ENCODE peak calls at places on chromosomes 5 and 9, in eight cellular contexts. One of them, this sample, is unnamed.

GRCh38 chr5:51810592-51810991 is 427.3 kb downstream of the ISL1 start:
- DNase-seq in skeletal muscle cell: no peak
- DNase-seq in epithelial cell of proximal tubule: peak
- DNase-seq in aorta: no peak
- DNase-seq in pancreas: no peak
- DNase-seq in tibial nerve: no peak
- DNase-seq in uterus: no peak
- DNase-seq in GM23248: no peak
- DNase-seq in this sample: no peak

GRCh38 chr9:115923410-115923809 is 230.2 kb upstream of the PAPPA start:
- DNase-seq in skeletal muscle cell: no peak
- DNase-seq in epithelial cell of proximal tubule: no peak
- DNase-seq in aorta: no peak
- DNase-seq in pancreas: no peak
- DNase-seq in tibial nerve: no peak
- DNase-seq in uterus: no peak
- DNase-seq in GM23248: no peak
- DNase-seq in this sample: no peak

GRCh38 chr5:75081510-75081909 is 29.2 kb upstream of the GCNT4 start:
- DNase-seq in skeletal muscle cell: no peak
- DNase-seq in epithelial cell of proximal tubule: no peak
- DNase-seq in aorta: no peak
- DNase-seq in pancreas: no peak
- DNase-seq in tibial nerve: no peak
- DNase-seq in uterus: no peak
- DNase-seq in GM23248: no peak
- DNase-seq in this sample: no peak

GRCh38 chr9:126565336-126566128 is 48.2 kb upstream of the LMX1B start:
- DNase-seq in skeletal muscle cell: no peak
- DNase-seq in epithelial cell of proximal tubule: no peak
- DNase-seq in aorta: no peak
- DNase-seq in pancreas: no peak
- DNase-seq in tibial nerve: no peak
- DNase-seq in uterus: no peak
- DNase-seq in GM23248: no peak
- DNase-seq in this sample: no peak

GRCh38 chr5:100553209-100553608 is 18.0 kb downstream of the FAM174A start:
- DNase-seq in skeletal muscle cell: no peak
- DNase-seq in epithelial cell of proximal tubule: no peak
- DNase-seq in aorta: no peak
- DNase-seq in pancreas: no peak
- DNase-seq in tibial nerve: no peak
- DNase-seq in uterus: no peak
- DNase-seq in GM23248: peak
- DNase-seq in this sample: no peak

GRCh38 chr9:5784526-5785315 is 48.2 kb downstream of the ERMP1 start:
- DNase-seq in skeletal muscle cell: no peak
- DNase-seq in epithelial cell of proximal tubule: no peak
- DNase-seq in aorta: no peak
- DNase-seq in pancreas: no peak
- DNase-seq in tibial nerve: no peak
- DNase-seq in uterus: no peak
- DNase-seq in GM23248: no peak
- DNase-seq in this sample: no peak

GRCh38 chr5:179382486-179382885 is 37.2 kb upstream of the ADAMTS2 start:
- DNase-seq in skeletal muscle cell: no peak
- DNase-seq in epithelial cell of proximal tubule: no peak
- DNase-seq in aorta: no peak
- DNase-seq in pancreas: no peak
- DNase-seq in tibial nerve: no peak
- DNase-seq in uterus: no peak
- DNase-seq in GM23248: no peak
- DNase-seq in this sample: peak

GRCh38 chr5:89300426-89300970 is 417.5 kb upstream of the MEF2C start:
- DNase-seq in skeletal muscle cell: no peak
- DNase-seq in epithelial cell of proximal tubule: no peak
- DNase-seq in aorta: no peak
- DNase-seq in pancreas: no peak
- DNase-seq in tibial nerve: no peak
- DNase-seq in uterus: no peak
- DNase-seq in GM23248: no peak
- DNase-seq in this sample: no peak

GRCh38 chr5:141743652-141744333 is 61.8 kb upstream of the ARAP3 start:
- DNase-seq in skeletal muscle cell: no peak
- DNase-seq in epithelial cell of proximal tubule: no peak
- DNase-seq in aorta: no peak
- DNase-seq in pancreas: no peak
- DNase-seq in tibial nerve: no peak
- DNase-seq in uterus: no peak
- DNase-seq in GM23248: no peak
- DNase-seq in this sample: no peak

GRCh38 chr5:176994460-176995121 is 12.0 kb downstream of the UIMC1 start:
- DNase-seq in skeletal muscle cell: no peak
- DNase-seq in epithelial cell of proximal tubule: peak
- DNase-seq in aorta: peak
- DNase-seq in pancreas: no peak
- DNase-seq in tibial nerve: no peak
- DNase-seq in uterus: no peak
- DNase-seq in GM23248: no peak
- DNase-seq in this sample: no peak

GRCh38 chr5:148574167-148574566 is 80.2 kb downstream of the HTR4 start:
- DNase-seq in skeletal muscle cell: no peak
- DNase-seq in epithelial cell of proximal tubule: no peak
- DNase-seq in aorta: no peak
- DNase-seq in pancreas: no peak
- DNase-seq in tibial nerve: no peak
- DNase-seq in uterus: no peak
- DNase-seq in GM23248: no peak
- DNase-seq in this sample: no peak

GRCh38 chr5:104538835-104539234 is 976.2 kb upstream of the NUDT12 start:
- DNase-seq in skeletal muscle cell: no peak
- DNase-seq in epithelial cell of proximal tubule: no peak
- DNase-seq in aorta: no peak
- DNase-seq in pancreas: no peak
- DNase-seq in tibial nerve: no peak
- DNase-seq in uterus: no peak
- DNase-seq in GM23248: no peak
- DNase-seq in this sample: no peak

GRCh38 chr5:104541129-104541528 is 978.5 kb upstream of the NUDT12 start:
- DNase-seq in skeletal muscle cell: no peak
- DNase-seq in epithelial cell of proximal tubule: no peak
- DNase-seq in aorta: no peak
- DNase-seq in pancreas: no peak
- DNase-seq in tibial nerve: no peak
- DNase-seq in uterus: no peak
- DNase-seq in GM23248: no peak
- DNase-seq in this sample: no peak

GRCh38 chr5:104540448-104540847 is 977.9 kb upstream of the NUDT12 start:
- DNase-seq in skeletal muscle cell: peak
- DNase-seq in epithelial cell of proximal tubule: peak
- DNase-seq in aorta: no peak
- DNase-seq in pancreas: no peak
- DNase-seq in tibial nerve: no peak
- DNase-seq in uterus: no peak
- DNase-seq in GM23248: no peak
- DNase-seq in this sample: no peak
- H3K4me3 ChIP-seq in skeletal muscle cell: no peak
- H3K4me3 ChIP-seq in epithelial cell of proximal tubule: no peak
- H3K4me3 ChIP-seq in aorta: no peak
- H3K4me3 ChIP-seq in pancreas: no peak
- H3K4me3 ChIP-seq in tibial nerve: no peak
- H3K4me3 ChIP-seq in uterus: no peak
- H3K4me3 ChIP-seq in GM23248: no peak
- H3K4me3 ChIP-seq in this sample: no peak

GRCh38 chr5:79111387-79111959 is at the start of gene BHMT:
- DNase-seq in skeletal muscle cell: no peak
- DNase-seq in epithelial cell of proximal tubule: no peak
- DNase-seq in aorta: no peak
- DNase-seq in pancreas: peak
- DNase-seq in tibial nerve: no peak
- DNase-seq in uterus: no peak
- DNase-seq in GM23248: no peak
- DNase-seq in this sample: peak
- H3K4me3 ChIP-seq in skeletal muscle cell: no peak
- H3K4me3 ChIP-seq in epithelial cell of proximal tubule: peak
- H3K4me3 ChIP-seq in aorta: no peak
- H3K4me3 ChIP-seq in pancreas: no peak
- H3K4me3 ChIP-seq in tibial nerve: no peak
- H3K4me3 ChIP-seq in uterus: no peak
- H3K4me3 ChIP-seq in GM23248: peak
- H3K4me3 ChIP-seq in this sample: peak

DNA sequence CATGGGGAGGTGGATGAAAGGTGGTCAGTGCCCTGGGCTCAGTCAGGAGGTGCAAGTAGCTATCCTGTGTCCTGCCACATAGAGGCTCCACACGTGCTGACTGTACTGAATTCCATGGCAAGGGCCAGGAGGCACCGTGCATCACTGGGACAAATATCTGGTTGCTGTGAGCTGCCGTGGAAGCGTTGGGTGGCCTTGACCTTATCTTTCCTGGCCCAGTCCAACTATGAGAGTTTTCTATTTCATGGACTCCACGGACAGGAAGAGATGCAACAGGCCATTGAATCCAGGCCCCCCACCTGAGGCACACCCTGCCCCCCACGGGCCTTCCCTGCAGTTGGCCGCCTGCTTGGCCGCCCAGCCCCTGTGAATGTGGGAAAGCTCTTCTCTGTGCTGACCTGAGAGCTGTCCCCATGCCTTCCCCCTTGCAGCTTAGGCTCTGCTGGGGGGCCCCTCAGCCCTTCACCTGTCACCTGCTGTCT is 1.7 kb downstream of the GRHPR start:
- DNase-seq in skeletal muscle cell: no peak
- DNase-seq in epithelial cell of proximal tubule: no peak
- DNase-seq in aorta: no peak
- DNase-seq in pancreas: no peak
- DNase-seq in tibial nerve: no peak
- DNase-seq in uterus: no peak
- DNase-seq in GM23248: no peak
- DNase-seq in this sample: no peak
- H3K4me3 ChIP-seq in skeletal muscle cell: no peak
- H3K4me3 ChIP-seq in epithelial cell of proximal tubule: peak
- H3K4me3 ChIP-seq in aorta: no peak
- H3K4me3 ChIP-seq in pancreas: peak
- H3K4me3 ChIP-seq in tibial nerve: no peak
- H3K4me3 ChIP-seq in uterus: no peak
- H3K4me3 ChIP-seq in GM23248: peak
- H3K4me3 ChIP-seq in this sample: peak

GRCh38 chr9:130256644-130257043 is 8.9 kb upstream of the HMCN2 start:
- DNase-seq in skeletal muscle cell: no peak
- DNase-seq in epithelial cell of proximal tubule: no peak
- DNase-seq in aorta: no peak
- DNase-seq in pancreas: no peak
- DNase-seq in tibial nerve: no peak
- DNase-seq in uterus: no peak
- DNase-seq in GM23248: no peak
- DNase-seq in this sample: no peak

GRCh38 chr9:130258999-130259398 is 6.6 kb upstream of the HMCN2 start:
- DNase-seq in skeletal muscle cell: no peak
- DNase-seq in epithelial cell of proximal tubule: no peak
- DNase-seq in aorta: no peak
- DNase-seq in pancreas: no peak
- DNase-seq in tibial nerve: no peak
- DNase-seq in uterus: no peak
- DNase-seq in GM23248: no peak
- DNase-seq in this sample: no peak

GRCh38 chr9:130255638-130255930 is 10.0 kb upstream of the HMCN2 start:
- DNase-seq in skeletal muscle cell: no peak
- DNase-seq in epithelial cell of proximal tubule: no peak
- DNase-seq in aorta: no peak
- DNase-seq in pancreas: no peak
- DNase-seq in tibial nerve: no peak
- DNase-seq in uterus: no peak
- DNase-seq in GM23248: no peak
- DNase-seq in this sample: no peak

GRCh38 chr9:130254753-130255637 is 10.6 kb upstream of the HMCN2 start:
- DNase-seq in skeletal muscle cell: no peak
- DNase-seq in epithelial cell of proximal tubule: no peak
- DNase-seq in aorta: no peak
- DNase-seq in pancreas: no peak
- DNase-seq in tibial nerve: no peak
- DNase-seq in uterus: no peak
- DNase-seq in GM23248: no peak
- DNase-seq in this sample: no peak
- H3K4me3 ChIP-seq in skeletal muscle cell: no peak
- H3K4me3 ChIP-seq in epithelial cell of proximal tubule: no peak
- H3K4me3 ChIP-seq in aorta: no peak
- H3K4me3 ChIP-seq in pancreas: no peak
- H3K4me3 ChIP-seq in tibial nerve: no peak
- H3K4me3 ChIP-seq in uterus: no peak
- H3K4me3 ChIP-seq in GM23248: no peak
- H3K4me3 ChIP-seq in this sample: no peak

GRCh38 chr5:72505026-72505425 is 2.2 kb downstream of the ZNF366 start:
- DNase-seq in skeletal muscle cell: no peak
- DNase-seq in epithelial cell of proximal tubule: no peak
- DNase-seq in aorta: no peak
- DNase-seq in pancreas: no peak
- DNase-seq in tibial nerve: no peak
- DNase-seq in uterus: no peak
- DNase-seq in GM23248: no peak
- DNase-seq in this sample: no peak
- H3K4me3 ChIP-seq in skeletal muscle cell: no peak
- H3K4me3 ChIP-seq in epithelial cell of proximal tubule: no peak
- H3K4me3 ChIP-seq in aorta: no peak
- H3K4me3 ChIP-seq in pancreas: no peak
- H3K4me3 ChIP-seq in tibial nerve: no peak
- H3K4me3 ChIP-seq in uterus: no peak
- H3K4me3 ChIP-seq in GM23248: no peak
- H3K4me3 ChIP-seq in this sample: no peak

DNA sequence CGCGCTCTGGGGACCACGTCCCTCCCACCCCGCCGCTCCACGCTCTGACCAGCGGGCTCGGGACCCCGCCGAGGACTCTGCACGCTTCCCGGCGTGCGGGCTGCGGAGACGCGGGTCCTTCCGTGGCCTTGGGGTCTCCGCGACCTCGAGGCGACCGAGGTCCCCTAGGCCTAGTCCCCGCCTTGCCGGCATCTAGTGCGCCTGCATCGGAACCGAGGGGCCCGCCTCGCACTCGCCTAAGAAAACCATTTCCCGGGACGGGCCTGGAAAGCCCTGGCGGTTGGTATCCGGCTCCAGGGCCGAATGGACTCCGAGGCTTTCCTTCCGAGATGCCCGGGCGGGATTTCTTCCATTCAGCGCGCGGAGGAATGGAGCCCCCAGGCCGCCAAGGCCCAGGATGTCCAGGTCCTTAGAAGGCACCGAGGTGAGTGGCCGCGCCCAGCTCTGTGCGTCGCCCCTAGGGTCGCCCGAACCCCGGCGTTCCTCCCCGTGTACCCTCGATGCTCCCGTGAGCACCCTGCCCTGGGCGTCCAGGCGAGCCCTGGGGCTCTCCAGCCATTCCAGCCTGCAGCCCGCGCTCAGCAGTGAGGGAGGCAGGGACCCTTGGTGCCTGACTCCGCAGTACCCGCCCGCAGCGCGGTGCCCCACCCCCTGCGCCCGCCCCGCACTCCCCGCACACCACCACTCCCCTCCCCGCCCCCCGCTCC is 808 bp upstream of the SLC6A3 start:
- DNase-seq in skeletal muscle cell: no peak
- DNase-seq in epithelial cell of proximal tubule: no peak
- DNase-seq in aorta: no peak
- DNase-seq in pancreas: peak
- DNase-seq in tibial nerve: no peak
- DNase-seq in uterus: no peak
- DNase-seq in GM23248: peak
- DNase-seq in this sample: peak
- H3K4me3 ChIP-seq in skeletal muscle cell: no peak
- H3K4me3 ChIP-seq in epithelial cell of proximal tubule: no peak
- H3K4me3 ChIP-seq in aorta: no peak
- H3K4me3 ChIP-seq in pancreas: no peak
- H3K4me3 ChIP-seq in tibial nerve: no peak
- H3K4me3 ChIP-seq in uterus: no peak
- H3K4me3 ChIP-seq in GM23248: no peak
- H3K4me3 ChIP-seq in this sample: no peak